ENCODE peak calls at places on chromosomes 3 and 15, in six cellular contexts. V is psoas muscle, H is foreskin fibroblast, S is IMR-90, F is endothelial cell, Q is OCI-LY7. B is an unnamed sample.

GRCh38 chr3:117238805-117239204 is 529.2 kb downstream of the TUSC7 start:
- DNase-seq in H (no peak), V (no peak), Q (no peak), F (no peak), S (no peak), B (no peak)

GRCh38 chr3:108780235-108780634 is 23.0 kb upstream of the RETNLB start:
- DNase-seq in V (no peak), S (no peak), H (no peak), Q (no peak), F (no peak), B (no peak)

GRCh38 chr15:43463542-43463941 is 29.4 kb downstream of the TP53BP1 start:
- DNase-seq in Q (no peak), S (peak), V (no peak), F (no peak), H (no peak), B (no peak)

GRCh38 chr3:8663177-8664061 is 18.8 kb upstream of the SSUH2 start:
- DNase-seq in V (peak), F (peak), H (peak), Q (peak), S (peak), B (peak)

GRCh38 chr15:39427705-39428104 is 153.2 kb upstream of the THBS1 start:
- DNase-seq in Q (no peak), S (no peak), H (no peak), V (no peak), F (no peak), B (no peak)

GRCh38 chr3:81492048-81492447 is 269.4 kb downstream of the GBE1 start:
- DNase-seq in V (no peak), S (peak), F (no peak), Q (no peak), H (peak), B (no peak)

GRCh38 chr3:122679467-122680291 is 960 bp upstream of the PARP14 start:
- DNase-seq in F (peak), Q (peak), V (peak), H (peak), S (peak), B (no peak)

GRCh38 chr3:37028329-37028728 is 35.0 kb downstream of the MLH1 start:
- DNase-seq in H (no peak), F (no peak), Q (no peak), V (peak), S (no peak), B (no peak)

GRCh38 chr3:30577788-30578187 is 28.6 kb upstream of the TGFBR2 start:
- DNase-seq in Q (no peak), S (no peak), H (no peak), V (no peak), F (no peak), B (no peak)

GRCh38 chr15:28098766-28099554 is at the start of gene OCA2:
- DNase-seq in Q (no peak), V (peak), H (peak), S (peak), F (peak), B (peak)

GRCh38 chr3:108301695-108302404 is 5.5 kb downstream of the HHLA2 start:
- DNase-seq in F (no peak), S (peak), Q (no peak), V (no peak), H (no peak), B (no peak)

DNA sequence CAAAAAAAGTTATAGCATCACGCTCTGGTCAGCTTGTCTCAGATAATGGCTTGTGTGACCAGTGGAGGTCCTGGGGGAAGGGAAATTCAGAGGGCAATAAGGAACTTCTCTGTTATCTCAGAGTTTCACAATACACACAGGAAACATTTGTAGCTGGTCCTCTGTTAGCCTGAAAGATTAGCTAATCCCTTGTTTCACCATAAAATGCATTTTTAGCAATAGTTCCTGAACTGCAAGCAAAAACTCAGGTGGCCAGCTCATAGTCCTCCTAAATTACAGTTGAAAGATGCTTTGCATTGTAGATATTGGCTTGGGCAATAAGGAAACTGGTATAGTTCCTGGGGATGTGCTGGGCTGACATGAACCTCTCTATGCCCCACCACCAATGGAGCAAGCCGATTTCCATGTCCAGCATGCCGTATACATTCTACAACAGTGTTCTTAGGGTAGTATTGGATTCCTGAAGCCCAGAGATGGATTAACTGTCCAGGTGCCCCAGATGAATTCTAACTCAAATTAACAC is 141.5 kb upstream of the TBL1XR1 start:
- DNase-seq in Q (peak), V (no peak), H (no peak), S (peak), F (no peak), B (no peak)
- TF ChIP-seq CTCF in Q (no peak), V (no peak), H (no peak), S (no peak), F (no peak), B (no peak)

GRCh38 chr15:69604050-69604378 is 151.4 kb downstream of the RPLP1 start:
- DNase-seq in V (no peak), F (peak), Q (no peak), H (no peak), S (no peak), B (no peak)
- TF ChIP-seq CTCF in V (no peak), F (no peak), Q (peak), H (no peak), S (no peak), B (no peak)

DNA sequence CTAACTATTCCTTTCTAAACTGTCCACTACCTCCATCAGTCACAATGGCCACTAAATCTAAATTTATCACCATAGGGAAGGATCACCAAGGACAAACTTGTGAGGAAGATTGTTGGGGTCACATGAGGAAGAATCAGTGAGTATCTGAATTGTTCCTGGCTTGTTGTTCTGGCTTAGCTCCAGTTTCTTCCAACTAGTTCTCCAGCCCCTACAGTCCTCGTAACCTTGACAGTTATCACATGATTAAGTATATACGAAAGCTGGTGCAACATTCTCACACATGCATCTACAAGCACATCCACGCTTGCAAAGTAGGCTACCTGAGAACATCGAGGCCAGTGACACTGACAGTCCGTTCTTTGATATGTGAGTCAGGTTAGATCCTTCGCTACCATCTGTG is 46.0 kb downstream of the RUBCN start:
- DNase-seq in S (no peak), H (no peak), V (no peak), F (no peak), Q (no peak), B (no peak)
- TF ChIP-seq CTCF in S (no peak), H (no peak), V (no peak), F (no peak), Q (no peak), B (no peak)

DNA sequence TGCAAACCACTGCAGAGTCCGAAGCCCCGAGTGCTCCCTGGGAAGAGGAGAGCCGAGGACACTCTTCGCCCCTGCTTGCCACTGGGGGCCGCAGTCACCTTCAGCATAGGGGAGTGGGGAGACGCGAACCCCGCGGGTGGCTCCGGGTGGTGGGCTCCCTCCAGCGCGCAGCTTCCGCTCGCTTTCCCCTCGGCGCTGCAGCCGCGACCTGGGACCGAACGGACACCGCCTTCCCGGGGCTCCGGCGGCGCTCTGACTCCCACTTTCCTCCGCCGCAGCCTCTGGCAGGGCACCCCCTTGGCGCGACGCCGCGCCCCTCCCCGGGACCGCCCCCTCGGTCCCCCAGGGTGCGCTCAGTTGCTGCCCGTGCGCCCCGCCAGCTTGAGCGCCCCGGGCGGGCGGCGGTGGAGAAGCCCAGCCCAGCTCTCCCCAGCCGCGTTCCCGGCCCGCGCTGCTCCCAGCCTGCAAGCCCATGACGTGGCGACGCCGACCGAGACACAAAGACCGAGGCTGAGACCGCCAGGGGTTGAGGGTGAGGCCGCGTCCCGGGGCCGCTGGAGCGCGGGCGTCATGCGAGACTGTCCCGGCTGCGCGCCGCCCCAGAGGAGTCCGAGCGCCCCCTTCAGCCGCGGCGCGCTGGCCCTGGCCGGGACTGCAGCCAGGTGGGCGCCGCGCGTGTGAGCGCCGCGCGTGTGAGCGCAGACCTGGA is at the start of gene MINAR1:
- DNase-seq in H (peak), F (peak), Q (no peak), V (no peak), S (peak), B (peak)
- TF ChIP-seq CTCF in H (no peak), F (no peak), Q (no peak), V (no peak), S (peak), B (peak)

DNA sequence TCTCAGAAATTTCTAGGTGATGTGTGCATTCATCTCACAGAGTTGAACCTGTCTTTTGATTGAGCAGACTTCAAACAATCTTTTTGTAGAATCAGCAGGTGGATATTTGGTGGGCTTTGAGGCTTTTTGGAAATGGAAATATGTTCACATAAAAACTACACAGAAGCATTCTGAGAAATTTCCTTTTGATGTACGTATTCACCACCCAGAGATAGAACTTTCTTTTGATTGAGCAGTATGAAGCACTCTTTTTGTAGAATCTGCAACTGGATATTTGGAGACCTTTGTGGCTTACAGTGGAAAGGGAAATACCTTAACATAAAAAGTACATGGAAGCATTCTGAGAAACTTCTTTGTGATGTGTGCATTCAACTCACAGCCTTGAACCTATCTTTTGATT is 3515.0 kb downstream of the GOLGA6L6 start:
- DNase-seq in F (no peak), V (no peak), Q (no peak), S (no peak), H (no peak), B (no peak)
- TF ChIP-seq CTCF in F (no peak), V (no peak), Q (no peak), S (no peak), H (no peak), B (no peak)

DNA sequence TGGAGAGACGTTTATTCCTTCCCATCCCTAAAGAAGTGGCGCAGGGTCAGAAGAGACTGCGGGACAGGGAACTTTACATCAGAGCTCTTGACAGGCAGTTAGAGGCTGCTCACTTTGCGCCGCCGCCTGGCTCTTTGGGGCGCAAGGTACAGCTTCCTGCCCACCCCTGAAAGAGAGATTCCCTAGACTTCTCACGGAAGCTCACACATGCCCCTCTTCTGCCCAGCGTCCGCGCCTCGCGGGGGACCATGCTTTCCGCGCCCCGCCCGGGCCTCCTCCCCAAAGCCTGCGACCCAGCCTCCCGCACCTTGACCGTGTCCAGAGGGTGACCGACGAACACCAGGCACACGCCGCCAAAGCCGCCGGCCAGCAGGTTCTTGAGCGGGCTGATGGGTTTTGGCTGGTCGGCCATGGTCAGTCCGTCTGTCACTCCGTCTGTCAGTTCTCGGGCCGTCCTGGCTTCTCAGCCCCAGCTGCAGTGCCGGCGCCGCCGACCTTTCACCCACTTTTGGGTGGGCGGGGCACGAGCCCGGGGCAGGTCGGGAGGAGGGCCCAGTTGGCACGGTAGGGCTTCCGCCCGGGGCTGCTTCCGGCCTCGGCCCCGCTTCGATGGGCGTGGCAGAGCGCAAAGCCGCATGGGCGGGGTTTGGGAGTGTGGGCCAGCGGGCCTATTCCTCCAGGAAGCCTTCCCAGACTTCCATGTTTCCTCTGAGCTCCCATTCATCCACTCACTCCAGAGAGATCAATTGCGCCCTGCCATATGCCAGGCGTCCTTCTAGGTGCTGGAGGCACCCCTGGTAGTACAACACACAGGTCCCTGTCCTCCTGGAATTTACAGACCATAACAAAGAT is at the start of gene SLC25A20:
- DNase-seq in H (peak), Q (peak), S (peak), F (peak), V (peak), B (peak)
- TF ChIP-seq CTCF in H (no peak), Q (peak), S (no peak), F (no peak), V (no peak), B (no peak)

DNA sequence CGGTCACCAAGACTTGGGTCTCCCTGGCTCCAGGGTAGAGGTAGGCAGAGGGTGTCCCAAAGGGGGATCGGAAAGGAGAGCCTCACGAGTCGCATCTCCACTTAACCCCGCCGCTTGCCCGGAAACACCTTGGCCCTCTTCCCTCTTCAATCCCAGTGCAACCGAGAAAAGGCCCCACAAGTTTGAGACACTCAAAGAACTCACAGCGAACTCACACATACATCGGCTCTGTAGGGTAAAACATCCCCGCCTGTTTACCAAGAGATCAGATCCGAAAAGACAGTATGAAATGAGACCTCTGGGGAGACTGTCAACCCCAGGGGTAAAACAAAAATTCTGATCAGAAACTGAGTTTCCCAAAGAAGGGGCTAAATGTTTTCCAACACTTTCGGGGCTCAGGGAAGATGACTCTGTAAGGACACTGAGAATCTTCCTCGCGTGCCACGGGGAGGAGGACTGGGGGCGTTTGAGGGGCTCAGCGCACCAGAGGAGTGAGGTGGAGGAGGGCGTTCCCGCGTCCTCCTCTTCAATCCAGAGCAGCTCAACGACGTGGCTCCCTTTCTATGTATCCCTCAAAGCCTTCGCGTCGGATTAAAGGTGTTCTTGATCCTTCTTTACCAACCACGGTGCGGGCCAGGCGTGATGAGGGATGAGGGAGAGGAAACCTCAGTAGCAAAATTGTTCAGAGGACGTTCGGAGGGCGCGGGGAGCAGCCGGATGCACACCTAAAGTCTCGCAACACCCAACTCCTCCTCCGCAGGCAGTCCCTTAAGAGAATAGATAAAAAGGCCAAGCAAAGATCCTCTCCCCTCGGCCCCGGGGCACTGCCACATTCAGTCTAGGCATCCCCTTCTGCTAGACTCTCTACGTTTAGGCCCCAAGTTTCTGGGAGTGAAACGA is 3.7 kb downstream of the WNT5A start:
- DNase-seq in S (no peak), H (no peak), F (no peak), Q (no peak), V (no peak), B (peak)
- TF ChIP-seq CTCF in S (no peak), H (no peak), F (no peak), Q (no peak), V (no peak), B (no peak)

B was measured in neural crest cell.